ENCODE peak calls at places on chromosomes 4 and X, in five cellular contexts. One of them, this sample, is unnamed.

GRCh38 chrX:1491851-1492349 is 39.2 kb upstream of the ASMTL start:
- DNase-seq in EH: peak; percentile 21
- DNase-seq in stimulated activated CD4-positive, alpha-beta T cell treated with anti-CD3 and anti-CD28 coated beads, Interleukin-2, amount 100 ng/mL, for 48 hours: peak; percentile 49
- DNase-seq in brain microvascular endothelial cell: peak; percentile 12
- DNase-seq in fibroblast of the conjunctiva: no peak
- DNase-seq in this sample: no peak

GRCh38 chr4:2063557-2064275 is 4.6 kb downstream of the NAT8L start:
- DNase-seq in EH: no peak
- DNase-seq in stimulated activated CD4-positive, alpha-beta T cell treated with anti-CD3 and anti-CD28 coated beads, Interleukin-2, amount 100 ng/mL, for 48 hours: no peak
- DNase-seq in brain microvascular endothelial cell: no peak
- DNase-seq in fibroblast of the conjunctiva: no peak
- DNase-seq in this sample: no peak

GRCh38 chrX:18900401-18900976 is 83.4 kb downstream of the PHKA2 start:
- DNase-seq in EH: no peak
- DNase-seq in stimulated activated CD4-positive, alpha-beta T cell treated with anti-CD3 and anti-CD28 coated beads, Interleukin-2, amount 100 ng/mL, for 48 hours: no peak
- DNase-seq in brain microvascular endothelial cell: no peak
- DNase-seq in fibroblast of the conjunctiva: no peak
- DNase-seq in this sample: no peak

GRCh38 chr4:94032754-94033153 is 174.9 kb upstream of the SMARCAD1 start:
- DNase-seq in EH: peak; percentile 3
- DNase-seq in stimulated activated CD4-positive, alpha-beta T cell treated with anti-CD3 and anti-CD28 coated beads, Interleukin-2, amount 100 ng/mL, for 48 hours: no peak
- DNase-seq in brain microvascular endothelial cell: peak; percentile 55
- DNase-seq in fibroblast of the conjunctiva: no peak
- DNase-seq in this sample: no peak

GRCh38 chr4:25878676-25879075 is 15.9 kb upstream of the SEL1L3 start:
- DNase-seq in EH: no peak
- DNase-seq in stimulated activated CD4-positive, alpha-beta T cell treated with anti-CD3 and anti-CD28 coated beads, Interleukin-2, amount 100 ng/mL, for 48 hours: no peak
- DNase-seq in brain microvascular endothelial cell: no peak
- DNase-seq in fibroblast of the conjunctiva: no peak
- DNase-seq in this sample: no peak

GRCh38 chr4:138870739-138871633 is 144.6 kb upstream of the NOCT start:
- DNase-seq in EH: peak; percentile 77
- DNase-seq in stimulated activated CD4-positive, alpha-beta T cell treated with anti-CD3 and anti-CD28 coated beads, Interleukin-2, amount 100 ng/mL, for 48 hours: peak; percentile 56
- DNase-seq in brain microvascular endothelial cell: peak; percentile 74
- DNase-seq in fibroblast of the conjunctiva: peak; percentile 53
- DNase-seq in this sample: peak; percentile 67

GRCh38 chr4:9762823-9763475 is 18.5 kb upstream of the DRD5 start:
- DNase-seq in EH: peak; percentile 72
- DNase-seq in stimulated activated CD4-positive, alpha-beta T cell treated with anti-CD3 and anti-CD28 coated beads, Interleukin-2, amount 100 ng/mL, for 48 hours: peak; percentile 7
- DNase-seq in brain microvascular endothelial cell: peak; percentile 62
- DNase-seq in fibroblast of the conjunctiva: peak; percentile 56
- DNase-seq in this sample: peak; percentile 68

GRCh38 chr4:22473268-22473667 is 42.6 kb downstream of the ADGRA3 start:
- DNase-seq in EH: peak; percentile 35
- DNase-seq in stimulated activated CD4-positive, alpha-beta T cell treated with anti-CD3 and anti-CD28 coated beads, Interleukin-2, amount 100 ng/mL, for 48 hours: no peak
- DNase-seq in brain microvascular endothelial cell: peak; percentile 66
- DNase-seq in fibroblast of the conjunctiva: peak; percentile 61
- DNase-seq in this sample: no peak

GRCh38 chrX:78075787-78076389 is 28.2 kb upstream of the PGK1 start:
- DNase-seq in EH: no peak
- DNase-seq in stimulated activated CD4-positive, alpha-beta T cell treated with anti-CD3 and anti-CD28 coated beads, Interleukin-2, amount 100 ng/mL, for 48 hours: no peak
- DNase-seq in brain microvascular endothelial cell: no peak
- DNase-seq in fibroblast of the conjunctiva: no peak
- DNase-seq in this sample: no peak

GRCh38 chrX:55167124-55167523 is 53.0 kb upstream of the PAGE5 start:
- DNase-seq in EH: peak; percentile 7
- DNase-seq in stimulated activated CD4-positive, alpha-beta T cell treated with anti-CD3 and anti-CD28 coated beads, Interleukin-2, amount 100 ng/mL, for 48 hours: no peak
- DNase-seq in brain microvascular endothelial cell: no peak
- DNase-seq in fibroblast of the conjunctiva: no peak
- DNase-seq in this sample: no peak

GRCh38 chr4:69321153-69321729 is 41.0 kb downstream of the UGT2B28 start:
- DNase-seq in EH: no peak
- DNase-seq in stimulated activated CD4-positive, alpha-beta T cell treated with anti-CD3 and anti-CD28 coated beads, Interleukin-2, amount 100 ng/mL, for 48 hours: no peak
- DNase-seq in brain microvascular endothelial cell: no peak
- DNase-seq in fibroblast of the conjunctiva: no peak
- DNase-seq in this sample: no peak

GRCh38 chr4:1187182-1187581 is 14.8 kb upstream of the SPON2 start:
- DNase-seq in EH: peak; percentile 29
- DNase-seq in stimulated activated CD4-positive, alpha-beta T cell treated with anti-CD3 and anti-CD28 coated beads, Interleukin-2, amount 100 ng/mL, for 48 hours: no peak
- DNase-seq in brain microvascular endothelial cell: no peak
- DNase-seq in fibroblast of the conjunctiva: no peak
- DNase-seq in this sample: no peak

GRCh38 chr4:139767168-139767567 is 101.5 kb downstream of the MGST2 start:
- DNase-seq in EH: peak; percentile 81
- DNase-seq in stimulated activated CD4-positive, alpha-beta T cell treated with anti-CD3 and anti-CD28 coated beads, Interleukin-2, amount 100 ng/mL, for 48 hours: no peak
- DNase-seq in brain microvascular endothelial cell: no peak
- DNase-seq in fibroblast of the conjunctiva: no peak
- DNase-seq in this sample: no peak

GRCh38 chrX:148441387-148441786 is 59.0 kb upstream of the AFF2 start:
- DNase-seq in EH: no peak
- DNase-seq in stimulated activated CD4-positive, alpha-beta T cell treated with anti-CD3 and anti-CD28 coated beads, Interleukin-2, amount 100 ng/mL, for 48 hours: no peak
- DNase-seq in brain microvascular endothelial cell: no peak
- DNase-seq in fibroblast of the conjunctiva: no peak
- DNase-seq in this sample: no peak

GRCh38 chr4:7134737-7135388 is 57.5 kb upstream of the SORCS2 start:
- DNase-seq in EH: peak; percentile 97
- DNase-seq in stimulated activated CD4-positive, alpha-beta T cell treated with anti-CD3 and anti-CD28 coated beads, Interleukin-2, amount 100 ng/mL, for 48 hours: no peak
- DNase-seq in brain microvascular endothelial cell: peak; percentile 70
- DNase-seq in fibroblast of the conjunctiva: peak; percentile 90
- DNase-seq in this sample: peak; percentile 86

GRCh38 chr4:138199568-138200235 is 42.4 kb downstream of the SLC7A11 start:
- DNase-seq in EH: peak; percentile 22
- DNase-seq in stimulated activated CD4-positive, alpha-beta T cell treated with anti-CD3 and anti-CD28 coated beads, Interleukin-2, amount 100 ng/mL, for 48 hours: no peak
- DNase-seq in brain microvascular endothelial cell: no peak
- DNase-seq in fibroblast of the conjunctiva: no peak
- DNase-seq in this sample: no peak

GRCh38 chr4:7045553-7045952 is 2.4 kb downstream of the TADA2B start:
- DNase-seq in EH: no peak
- DNase-seq in stimulated activated CD4-positive, alpha-beta T cell treated with anti-CD3 and anti-CD28 coated beads, Interleukin-2, amount 100 ng/mL, for 48 hours: no peak
- DNase-seq in brain microvascular endothelial cell: no peak
- DNase-seq in fibroblast of the conjunctiva: no peak
- DNase-seq in this sample: no peak

GRCh38 chrX:124190440-124190839 is 142.0 kb upstream of the TEX13D start:
- DNase-seq in EH: no peak
- DNase-seq in stimulated activated CD4-positive, alpha-beta T cell treated with anti-CD3 and anti-CD28 coated beads, Interleukin-2, amount 100 ng/mL, for 48 hours: no peak
- DNase-seq in brain microvascular endothelial cell: no peak
- DNase-seq in fibroblast of the conjunctiva: no peak
- DNase-seq in this sample: no peak

GRCh38 chr4:143286733-143287570 is 49.7 kb upstream of the GAB1 start:
- DNase-seq in EH: peak; percentile 75
- DNase-seq in stimulated activated CD4-positive, alpha-beta T cell treated with anti-CD3 and anti-CD28 coated beads, Interleukin-2, amount 100 ng/mL, for 48 hours: no peak
- DNase-seq in brain microvascular endothelial cell: peak; percentile 63
- DNase-seq in fibroblast of the conjunctiva: no peak
- DNase-seq in this sample: no peak

GRCh38 chrX:136204571-136204970 is 46.6 kb downstream of the MAP7D3 start:
- DNase-seq in EH: peak; percentile 78
- DNase-seq in stimulated activated CD4-positive, alpha-beta T cell treated with anti-CD3 and anti-CD28 coated beads, Interleukin-2, amount 100 ng/mL, for 48 hours: no peak
- DNase-seq in brain microvascular endothelial cell: peak; percentile 59
- DNase-seq in fibroblast of the conjunctiva: peak; percentile 80
- DNase-seq in this sample: no peak

GRCh38 chrX:117996918-117997480 is 119.6 kb downstream of the KLHL13 start:
- DNase-seq in EH: no peak
- DNase-seq in stimulated activated CD4-positive, alpha-beta T cell treated with anti-CD3 and anti-CD28 coated beads, Interleukin-2, amount 100 ng/mL, for 48 hours: no peak
- DNase-seq in brain microvascular endothelial cell: no peak
- DNase-seq in fibroblast of the conjunctiva: peak; percentile 21
- DNase-seq in this sample: no peak

GRCh38 chr4:170198742-170199141 is 109.0 kb upstream of the AADAT start:
- DNase-seq in EH: no peak
- DNase-seq in stimulated activated CD4-positive, alpha-beta T cell treated with anti-CD3 and anti-CD28 coated beads, Interleukin-2, amount 100 ng/mL, for 48 hours: no peak
- DNase-seq in brain microvascular endothelial cell: no peak
- DNase-seq in fibroblast of the conjunctiva: no peak
- DNase-seq in this sample: no peak

GRCh38 chrX:2401201-2401589 is 99.6 kb downstream of the DHRSX start:
- DNase-seq in EH: peak; percentile 54
- DNase-seq in stimulated activated CD4-positive, alpha-beta T cell treated with anti-CD3 and anti-CD28 coated beads, Interleukin-2, amount 100 ng/mL, for 48 hours: no peak
- DNase-seq in brain microvascular endothelial cell: no peak
- DNase-seq in fibroblast of the conjunctiva: no peak
- DNase-seq in this sample: no peak

GRCh38 chr4:39568805-39569204 is 41.6 kb upstream of the UGDH start:
- DNase-seq in EH: no peak
- DNase-seq in stimulated activated CD4-positive, alpha-beta T cell treated with anti-CD3 and anti-CD28 coated beads, Interleukin-2, amount 100 ng/mL, for 48 hours: no peak
- DNase-seq in brain microvascular endothelial cell: no peak
- DNase-seq in fibroblast of the conjunctiva: no peak
- DNase-seq in this sample: no peak

GRCh38 chr4:41125558-41126311 is 88.6 kb downstream of the APBB2 start:
- DNase-seq in EH: peak; percentile 55
- DNase-seq in stimulated activated CD4-positive, alpha-beta T cell treated with anti-CD3 and anti-CD28 coated beads, Interleukin-2, amount 100 ng/mL, for 48 hours: no peak
- DNase-seq in brain microvascular endothelial cell: no peak
- DNase-seq in fibroblast of the conjunctiva: peak; percentile 79
- DNase-seq in this sample: no peak

GRCh38 chrX:136647969-136648368 is at the start of gene CD40LG:
- DNase-seq in EH: no peak
- DNase-seq in stimulated activated CD4-positive, alpha-beta T cell treated with anti-CD3 and anti-CD28 coated beads, Interleukin-2, amount 100 ng/mL, for 48 hours: no peak
- DNase-seq in brain microvascular endothelial cell: no peak
- DNase-seq in fibroblast of the conjunctiva: no peak
- DNase-seq in this sample: no peak

GRCh38 chr4:100106982-100107381 is 83.3 kb downstream of the DDIT4L start:
- DNase-seq in EH: no peak
- DNase-seq in stimulated activated CD4-positive, alpha-beta T cell treated with anti-CD3 and anti-CD28 coated beads, Interleukin-2, amount 100 ng/mL, for 48 hours: no peak
- DNase-seq in brain microvascular endothelial cell: no peak
- DNase-seq in fibroblast of the conjunctiva: no peak
- DNase-seq in this sample: no peak

GRCh38 chrX:119272882-119273806 is 37.1 kb downstream of the PGRMC1 start:
- DNase-seq in EH: peak; percentile 36
- DNase-seq in stimulated activated CD4-positive, alpha-beta T cell treated with anti-CD3 and anti-CD28 coated beads, Interleukin-2, amount 100 ng/mL, for 48 hours: peak; percentile 34
- DNase-seq in brain microvascular endothelial cell: peak; percentile 37
- DNase-seq in fibroblast of the conjunctiva: peak; percentile 18
- DNase-seq in this sample: peak; percentile 14

GRCh38 chr4:186838295-186838694 is 114.6 kb upstream of the FAT1 start:
- DNase-seq in EH: no peak
- DNase-seq in stimulated activated CD4-positive, alpha-beta T cell treated with anti-CD3 and anti-CD28 coated beads, Interleukin-2, amount 100 ng/mL, for 48 hours: no peak
- DNase-seq in brain microvascular endothelial cell: no peak
- DNase-seq in fibroblast of the conjunctiva: no peak
- DNase-seq in this sample: no peak